ENCODE peak calls at places on chromosomes 2 and 18, in eight cellular contexts. Y, E, A, X, C, Z, L and D are unnamed samples.

GRCh38 chr2:175293776-175294175 is 112.3 kb upstream of the ATP5MC3 start:
- DNase-seq in Y (no peak), L (no peak), C (no peak), Z (no peak), A (no peak), X (no peak), E (no peak), D (no peak)

GRCh38 chr18:58213445-58213844 is 169.4 kb downstream of the NEDD4L start:
- DNase-seq in L (no peak), A (no peak), E (no peak), C (no peak), X (no peak), Z (no peak), Y (no peak), D (no peak)

GRCh38 chr18:59874166-59874565 is 25.6 kb upstream of the PMAIP1 start:
- DNase-seq in Z (no peak), A (no peak), L (no peak), Y (no peak), E (peak), X (peak), C (no peak), D (no peak)

GRCh38 chr18:71398530-71398929 is 1109.7 kb downstream of the SOCS6 start:
- DNase-seq in L (no peak), Y (no peak), C (no peak), E (peak), X (no peak), Z (peak), A (peak), D (no peak)

GRCh38 chr2:158712791-158713522 is 82.2 kb upstream of the DAPL1 start:
- DNase-seq in L (no peak), X (no peak), E (no peak), Z (no peak), C (no peak), A (no peak), Y (no peak), D (no peak)

GRCh38 chr2:181892795-181893435 is 1.4 kb downstream of the ITPRID2 start:
- DNase-seq in C (no peak), L (no peak), Y (no peak), Z (no peak), A (no peak), E (no peak), X (no peak), D (no peak)

GRCh38 chr2:120761164-120761861 is 25.6 kb downstream of the GLI2 start:
- DNase-seq in L (peak), X (no peak), Y (no peak), Z (peak), E (no peak), A (peak), C (no peak), D (no peak)

GRCh38 chr2:122414911-122415310 is 659.5 kb downstream of the TSN start:
- DNase-seq in L (no peak), A (no peak), C (no peak), Z (no peak), E (no peak), X (no peak), Y (no peak), D (no peak)

GRCh38 chr2:241158546-241158900 is 8.3 kb downstream of the PPP1R7 start:
- DNase-seq in C (no peak), X (no peak), Z (no peak), L (no peak), A (no peak), Y (no peak), E (no peak), D (no peak)

GRCh38 chr2:170087394-170087793 is 90.6 kb upstream of the MYO3B start:
- DNase-seq in A (no peak), L (no peak), Y (no peak), C (no peak), Z (no peak), E (no peak), X (no peak), D (no peak)

GRCh38 chr2:177268901-177269300 is 4.4 kb upstream of the NFE2L2 start:
- DNase-seq in A (no peak), L (no peak), X (no peak), Z (no peak), C (no peak), Y (no peak), E (no peak), D (no peak)

GRCh38 chr2:120670771-120671480 is 64.7 kb upstream of the GLI2 start:
- DNase-seq in Z (no peak), L (no peak), A (peak), X (no peak), C (no peak), Y (no peak), E (no peak), D (no peak)

GRCh38 chr18:54080854-54081253 is 143.6 kb downstream of the MBD2 start:
- DNase-seq in C (no peak), A (no peak), L (no peak), E (no peak), X (no peak), Z (no peak), Y (no peak), D (no peak)

GRCh38 chr2:31382452-31383120 is 32.0 kb downstream of the XDH start:
- DNase-seq in A (no peak), L (no peak), C (no peak), Z (peak), X (no peak), E (peak), Y (no peak), D (no peak)

GRCh38 chr2:42777883-42778805 is 14.2 kb upstream of the OXER1 start:
- DNase-seq in E (no peak), A (no peak), Z (no peak), X (no peak), L (no peak), Y (no peak), C (no peak), D (no peak)

GRCh38 chr2:189022492-189022891 is 48.3 kb downstream of the COL3A1 start:
- DNase-seq in Z (no peak), A (no peak), C (no peak), E (no peak), X (no peak), Y (no peak), L (no peak), D (no peak)

GRCh38 chr18:78857252-78858150 is 122.1 kb upstream of the SALL3 start:
- DNase-seq in L (no peak), Y (no peak), A (no peak), E (no peak), Z (no peak), C (no peak), X (no peak), D (no peak)

GRCh38 chr2:121189656-121190381 is 95.2 kb downstream of the TFCP2L1 start:
- DNase-seq in X (no peak), Z (peak), E (no peak), L (no peak), A (no peak), C (no peak), Y (no peak), D (no peak)

DNA sequence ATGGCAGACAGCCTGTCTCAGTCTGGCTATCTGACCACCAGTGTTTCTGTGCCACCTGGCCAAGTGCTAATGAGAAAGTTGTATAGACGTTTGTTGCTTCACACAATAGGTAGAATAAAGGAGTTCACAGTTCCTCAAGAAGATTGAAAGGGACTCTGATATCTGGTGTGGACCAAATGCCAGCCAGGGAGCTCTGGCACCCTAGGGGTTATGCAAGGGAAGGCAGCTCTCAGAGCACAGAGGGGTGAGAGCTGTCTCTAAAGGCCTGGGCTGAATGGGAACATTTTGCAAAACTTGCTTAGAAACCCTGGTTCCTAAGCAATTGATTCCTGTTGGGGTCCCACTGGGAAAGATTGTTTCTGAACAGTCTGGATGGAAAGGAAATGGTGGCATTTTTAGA is 553.8 kb downstream of the EPHA4 start:
- DNase-seq in C (no peak), E (no peak), Y (no peak), X (no peak), Z (no peak), L (no peak), A (no peak), D (no peak)
- TF ChIP-seq CTCF in C (no peak), E (no peak), Y (peak), X (no peak), Z (peak), L (no peak), A (no peak), D (no peak)

GRCh38 chr2:127526142-127526939 is at the start of gene IWS1:
- DNase-seq in X (peak), Y (peak), Z (peak), C (peak), L (peak), A (peak), E (peak), D (peak)
- TF ChIP-seq CTCF in X (peak), Y (peak), Z (no peak), C (no peak), L (peak), A (peak), E (no peak), D (no peak)

DNA sequence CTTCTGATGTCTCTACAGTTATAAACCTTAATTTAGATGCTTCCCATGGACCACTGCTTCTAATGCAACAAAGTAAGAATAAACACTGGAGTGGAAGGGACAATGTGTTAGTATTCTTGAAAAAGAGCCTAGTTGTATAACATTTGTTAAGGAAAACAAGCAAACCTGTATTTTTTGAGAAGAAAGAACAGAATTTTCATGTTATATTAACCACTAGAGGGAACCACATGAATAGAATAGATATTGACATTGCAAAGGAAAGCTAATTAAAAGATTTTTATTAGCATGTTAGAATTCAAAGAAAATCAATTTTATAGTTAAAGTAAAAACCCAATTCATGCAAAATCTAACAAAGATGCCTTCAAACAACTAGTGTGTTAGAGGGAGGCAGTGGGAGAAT is 151.2 kb upstream of the BARD1 start:
- DNase-seq in E (no peak), L (no peak), A (no peak), C (no peak), X (no peak), Y (no peak), Z (no peak), D (no peak)
- TF ChIP-seq CTCF in E (peak), L (no peak), A (peak), C (no peak), X (peak), Y (peak), Z (peak), D (no peak)

DNA sequence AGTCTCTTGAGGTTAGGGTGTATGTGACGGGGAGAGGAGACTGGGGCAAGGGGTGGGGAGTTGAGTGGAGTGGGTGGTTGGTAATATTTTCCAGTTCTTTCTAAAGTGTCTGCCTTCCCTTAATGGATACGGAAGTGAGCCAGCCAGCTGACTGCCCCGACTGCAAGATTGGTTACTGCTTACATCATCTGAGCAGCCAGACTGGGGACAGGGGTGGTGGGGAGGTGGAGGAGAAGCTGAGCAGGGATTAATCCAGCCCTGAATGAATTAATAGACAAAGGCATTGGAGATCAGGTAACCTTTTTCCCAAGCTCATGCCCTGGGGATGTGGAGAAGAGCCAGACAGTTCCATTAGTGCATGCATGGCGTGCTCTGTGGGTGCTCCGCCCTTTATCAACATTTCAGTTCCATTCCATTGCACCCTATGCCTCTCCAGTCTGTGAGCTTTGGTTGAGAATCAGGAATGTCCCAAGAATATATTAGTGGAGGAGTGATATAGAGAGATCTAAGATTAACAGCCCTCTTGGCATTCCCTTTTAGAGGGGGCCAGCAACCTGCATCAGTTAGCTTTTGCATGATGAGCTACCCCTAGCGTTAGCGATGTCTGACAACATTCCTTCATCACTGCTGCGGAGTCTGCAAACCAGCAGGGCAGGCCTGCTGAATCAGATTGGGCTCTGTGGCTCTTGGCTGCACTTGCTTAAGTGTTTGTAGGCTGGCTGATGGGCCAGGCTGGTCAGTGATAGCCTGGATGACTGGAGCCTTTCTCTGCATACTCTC is 67.5 kb downstream of the TNP1 start:
- DNase-seq in Y (peak), E (no peak), C (no peak), L (peak), Z (peak), A (no peak), X (no peak), D (no peak)
- TF ChIP-seq CTCF in Y (no peak), E (no peak), C (no peak), L (no peak), Z (peak), A (no peak), X (no peak), D (no peak)

DNA sequence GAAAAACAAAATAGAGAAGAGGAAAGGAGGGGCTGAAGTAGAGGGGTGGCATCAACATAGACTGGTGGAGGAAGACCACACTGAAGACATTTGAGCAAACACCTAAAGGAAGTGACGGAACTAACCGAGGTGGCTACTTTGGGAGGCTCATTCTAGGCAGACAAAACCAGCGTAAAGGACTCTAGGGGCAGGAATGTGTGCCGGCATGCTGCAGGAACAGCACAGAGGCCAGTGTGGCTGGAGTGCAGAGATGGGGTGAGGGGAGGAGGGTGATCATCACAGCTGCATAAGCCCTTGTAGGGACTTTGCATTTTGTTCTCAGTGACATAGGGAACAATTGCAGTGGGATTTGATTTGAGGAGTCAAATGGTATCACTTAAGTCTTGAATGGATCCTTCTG is 253.5 kb downstream of the NCKAP5 start:
- DNase-seq in X (no peak), C (no peak), A (no peak), Z (peak), Y (no peak), E (no peak), L (no peak), D (no peak)
- TF ChIP-seq CTCF in X (no peak), C (no peak), A (no peak), Z (peak), Y (no peak), E (no peak), L (no peak), D (no peak)

DNA sequence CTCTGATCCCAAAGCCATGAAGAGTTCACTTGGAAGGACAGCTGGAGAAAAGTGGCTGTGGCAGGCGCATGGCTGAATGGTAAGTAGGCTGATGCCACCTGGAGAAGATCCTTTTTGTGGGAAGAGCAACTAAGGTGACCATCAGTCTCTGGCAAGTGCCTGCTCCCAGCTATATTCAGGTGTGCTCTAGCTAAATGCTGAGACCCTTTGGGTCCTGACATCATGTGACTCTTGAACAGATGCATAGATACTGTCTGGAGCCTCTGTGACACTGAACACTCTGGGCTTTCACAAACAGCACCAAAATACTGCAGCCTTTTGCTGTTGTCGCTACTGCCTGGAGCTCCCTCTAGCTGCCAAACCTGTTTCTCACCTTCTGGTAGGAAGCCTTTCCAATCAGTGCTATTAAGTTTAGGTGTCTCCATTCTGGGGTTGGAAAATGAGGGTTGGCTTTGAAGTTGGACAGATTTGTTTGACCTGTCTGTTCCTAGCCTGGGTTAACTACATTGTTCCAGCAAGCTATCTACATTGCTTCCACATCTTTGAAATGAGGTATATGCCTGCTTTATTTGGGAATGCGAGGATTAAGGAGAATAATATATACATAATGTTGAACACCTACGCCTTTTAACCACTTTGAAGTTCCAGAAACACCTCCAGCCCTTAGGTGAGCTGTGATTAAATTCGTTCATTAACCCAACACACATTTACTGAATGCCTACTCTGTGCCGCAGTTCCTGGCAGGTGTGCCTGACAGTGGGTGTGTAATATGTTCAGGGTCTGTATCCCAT is 3.1 kb downstream of the EGR4 start:
- DNase-seq in E (peak), A (no peak), L (no peak), Z (peak), C (no peak), X (peak), Y (no peak), D (peak)
- TF ChIP-seq CTCF in E (peak), A (peak), L (peak), Z (peak), C (no peak), X (peak), Y (peak), D (peak)